ENCODE peak calls at places on chromosomes 1 and 21, in four cellular contexts. One of them, this sample, is unnamed.

GRCh38 chr1:163056832-163057231 is 12.3 kb upstream of the RGS4 start:
- DNase-seq in HCT116: no peak
- DNase-seq in HepG2: no peak
- DNase-seq in K562: no peak
- DNase-seq in this sample: no peak

GRCh38 chr1:21937372-21938121 is 437 bp upstream of the HSPG2 start:
- DNase-seq in HCT116: peak; percentile 60
- DNase-seq in HepG2: peak; percentile 72
- DNase-seq in K562: peak; percentile 96
- DNase-seq in this sample: peak; percentile 88

GRCh38 chr1:233477359-233477758 is 136.5 kb upstream of the KCNK1 start:
- DNase-seq in HCT116: no peak
- DNase-seq in HepG2: no peak
- DNase-seq in K562: no peak
- DNase-seq in this sample: no peak

GRCh38 chr1:40877681-40878080 is 15.5 kb upstream of the CITED4 start:
- DNase-seq in HCT116: no peak
- DNase-seq in HepG2: no peak
- DNase-seq in K562: no peak
- DNase-seq in this sample: no peak

GRCh38 chr1:166350490-166350889 is 183.7 kb upstream of the FAM78B start:
- DNase-seq in HCT116: no peak
- DNase-seq in HepG2: no peak
- DNase-seq in K562: no peak
- DNase-seq in this sample: no peak

GRCh38 chr1:1001057-1001630 is 1.2 kb upstream of the HES4 start:
- DNase-seq in HCT116: no peak
- DNase-seq in HepG2: no peak
- DNase-seq in K562: peak; percentile 58
- DNase-seq in this sample: no peak

GRCh38 chr21:39390212-39390765 is 41.4 kb upstream of the HMGN1 start:
- DNase-seq in HCT116: no peak
- DNase-seq in HepG2: no peak
- DNase-seq in K562: no peak
- DNase-seq in this sample: no peak

GRCh38 chr1:44040856-44041255 is 9.6 kb upstream of the SLC6A9 start:
- DNase-seq in HCT116: no peak
- DNase-seq in HepG2: no peak
- DNase-seq in K562: no peak
- DNase-seq in this sample: no peak

GRCh38 chr1:65467536-65467935 is 47.1 kb downstream of the LEPR start:
- DNase-seq in HCT116: no peak
- DNase-seq in HepG2: peak; percentile 95
- DNase-seq in K562: peak; percentile 59
- DNase-seq in this sample: peak; percentile 60

GRCh38 chr1:60949154-60949825 is 133.1 kb upstream of the NFIA start:
- DNase-seq in HCT116: no peak
- DNase-seq in HepG2: no peak
- DNase-seq in K562: no peak
- DNase-seq in this sample: no peak

GRCh38 chr1:209156991-209157390 is 426.5 kb upstream of the CAMK1G start:
- DNase-seq in HCT116: no peak
- DNase-seq in HepG2: no peak
- DNase-seq in K562: no peak
- DNase-seq in this sample: no peak

GRCh38 chr1:213127074-213127473 is 76.0 kb downstream of the RPS6KC1 start:
- DNase-seq in HCT116: no peak
- DNase-seq in HepG2: no peak
- DNase-seq in K562: no peak
- DNase-seq in this sample: no peak

GRCh38 chr1:219405531-219406331 is 207.2 kb downstream of the ZC3H11B start:
- DNase-seq in HCT116: no peak
- DNase-seq in HepG2: no peak
- DNase-seq in K562: no peak
- DNase-seq in this sample: no peak

GRCh38 chr1:64093941-64094340 is 109.5 kb upstream of the UBE2U start:
- DNase-seq in HCT116: no peak
- DNase-seq in HepG2: no peak
- DNase-seq in K562: no peak
- DNase-seq in this sample: no peak

GRCh38 chr1:13642306-13643004 is 57.5 kb upstream of the PRDM2 start:
- DNase-seq in HCT116: no peak
- DNase-seq in HepG2: no peak
- DNase-seq in K562: no peak
- DNase-seq in this sample: no peak

GRCh38 chr1:2229921-2230700 is 2.0 kb downstream of the SKI start:
- DNase-seq in HCT116: no peak
- DNase-seq in HepG2: no peak
- DNase-seq in K562: peak; percentile 51
- DNase-seq in this sample: peak; percentile 57

GRCh38 chr21:28762357-28762735 is 230.3 kb downstream of the LTN1 start:
- DNase-seq in HCT116: no peak
- DNase-seq in HepG2: no peak
- DNase-seq in K562: no peak
- DNase-seq in this sample: no peak

GRCh38 chr1:219926363-219926998 is 1.9 kb downstream of the SLC30A10 start:
- DNase-seq in HCT116: no peak
- DNase-seq in HepG2: peak; percentile 75
- DNase-seq in K562: peak; percentile 43
- DNase-seq in this sample: no peak

GRCh38 chr1:110004583-110004982 is 20.0 kb downstream of the AHCYL1 start:
- DNase-seq in HCT116: no peak
- DNase-seq in HepG2: no peak
- DNase-seq in K562: no peak
- DNase-seq in this sample: no peak

GRCh38 chr21:34822957-34823356 is 154.2 kb downstream of the CLIC6 start:
- DNase-seq in HCT116: no peak
- DNase-seq in HepG2: no peak
- DNase-seq in K562: no peak
- DNase-seq in this sample: no peak

GRCh38 chr1:117346206-117346928 is 20.9 kb upstream of the MAN1A2 start:
- DNase-seq in HCT116: no peak
- DNase-seq in HepG2: no peak
- DNase-seq in K562: no peak
- DNase-seq in this sample: no peak

GRCh38 chr1:26993237-26994019 is at the start of gene TRNP1:
- DNase-seq in HCT116: no peak
- DNase-seq in HepG2: peak; percentile 88
- DNase-seq in K562: peak; percentile 99
- DNase-seq in this sample: peak; percentile 91

GRCh38 chr1:96997717-96998116 is 276.1 kb downstream of the PTBP2 start:
- DNase-seq in HCT116: no peak
- DNase-seq in HepG2: no peak
- DNase-seq in K562: no peak
- DNase-seq in this sample: no peak

GRCh38 chr1:8472668-8473067 is 154.8 kb downstream of the SLC45A1 start:
- DNase-seq in HCT116: no peak
- DNase-seq in HepG2: no peak
- DNase-seq in K562: no peak
- DNase-seq in this sample: no peak

GRCh38 chr1:4648657-4649056 is 5.8 kb upstream of the AJAP1 start:
- DNase-seq in HCT116: no peak
- DNase-seq in HepG2: no peak
- DNase-seq in K562: no peak
- DNase-seq in this sample: no peak

GRCh38 chr1:208497866-208498541 is 253.8 kb upstream of the PLXNA2 start:
- DNase-seq in HCT116: no peak
- DNase-seq in HepG2: no peak
- DNase-seq in K562: no peak
- DNase-seq in this sample: no peak

GRCh38 chr1:162954824-162955223 is 93.8 kb upstream of the CCDC190 start:
- DNase-seq in HCT116: no peak
- DNase-seq in HepG2: no peak
- DNase-seq in K562: no peak
- DNase-seq in this sample: no peak

GRCh38 chr1:12748778-12749355 is 2.9 kb downstream of the CFAP107 start:
- DNase-seq in HCT116: no peak
- DNase-seq in HepG2: no peak
- DNase-seq in K562: no peak
- DNase-seq in this sample: no peak

GRCh38 chr1:29707796-29708195 is 471.5 kb downstream of the PTPRU start:
- DNase-seq in HCT116: no peak
- DNase-seq in HepG2: no peak
- DNase-seq in K562: no peak
- DNase-seq in this sample: no peak

GRCh38 chr1:36531833-36532232 is 49.1 kb upstream of the CSF3R start:
- DNase-seq in HCT116: no peak
- DNase-seq in HepG2: no peak
- DNase-seq in K562: no peak
- DNase-seq in this sample: no peak

GRCh38 chr1:42877380-42877779 is 31.0 kb downstream of the ZNF691 start:
- DNase-seq in HCT116: no peak
- DNase-seq in HepG2: no peak
- DNase-seq in K562: no peak
- DNase-seq in this sample: no peak

GRCh38 chr1:195373831-195374230 is 1234.4 kb downstream of the KCNT2 start:
- DNase-seq in HCT116: no peak
- DNase-seq in HepG2: no peak
- DNase-seq in K562: no peak
- DNase-seq in this sample: no peak

GRCh38 chr1:154350383-154350782 is 25.1 kb downstream of the ATP8B2 start:
- DNase-seq in HCT116: no peak
- DNase-seq in HepG2: no peak
- DNase-seq in K562: no peak
- DNase-seq in this sample: no peak

DNA sequence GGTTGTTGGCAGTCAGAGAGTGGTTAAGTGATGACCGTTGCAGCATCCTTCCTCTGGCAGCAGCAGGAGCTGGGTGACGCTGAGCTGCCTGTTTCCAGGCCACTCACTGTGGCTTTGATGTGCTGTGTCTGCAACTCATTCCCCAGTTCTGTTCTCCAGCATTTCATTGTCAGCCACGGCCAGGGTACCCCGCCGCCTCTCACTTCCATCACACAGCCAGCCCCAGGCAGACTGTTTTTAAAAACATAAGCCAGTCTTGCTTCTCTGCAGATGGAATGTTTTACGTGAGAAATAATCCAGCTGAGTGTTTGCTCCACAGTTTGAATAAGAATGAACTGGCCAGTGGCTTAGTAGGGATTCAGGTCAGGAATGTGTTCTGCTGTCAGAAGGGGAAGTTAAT is 21.5 kb upstream of the ST6GALNAC3 start:
- DNase-seq in HCT116: no peak
- DNase-seq in HepG2: no peak
- DNase-seq in K562: no peak
- DNase-seq in this sample: no peak
- TF ChIP-seq JUND in HCT116: no peak
- TF ChIP-seq JUND in HepG2: no peak
- TF ChIP-seq JUND in K562: no peak
- TF ChIP-seq JUND in this sample: no peak

GRCh38 chr1:119338004-119338403 is 30.6 kb upstream of the HAO2 start:
- DNase-seq in HCT116: no peak
- DNase-seq in HepG2: no peak
- DNase-seq in K562: no peak
- DNase-seq in this sample: no peak
- TF ChIP-seq FOSL1 in HCT116: no peak
- TF ChIP-seq FOSL1 in HepG2: no peak
- TF ChIP-seq FOSL1 in K562: no peak
- TF ChIP-seq FOSL1 in this sample: no peak

GRCh38 chr1:226891846-226892533 is 21.6 kb downstream of the PSEN2 start:
- DNase-seq in HCT116: no peak
- DNase-seq in HepG2: no peak
- DNase-seq in K562: no peak
- DNase-seq in this sample: no peak
- TF ChIP-seq JUND in HCT116: no peak
- TF ChIP-seq JUND in HepG2: no peak
- TF ChIP-seq JUND in K562: no peak
- TF ChIP-seq JUND in this sample: no peak

GRCh38 chr1:19045898-19046889 is 89.7 kb upstream of the IFFO2 start:
- DNase-seq in HCT116: no peak
- DNase-seq in HepG2: peak; percentile 95
- DNase-seq in K562: no peak
- DNase-seq in this sample: no peak
- TF ChIP-seq FOSL1 in HCT116: no peak
- TF ChIP-seq FOSL1 in HepG2: no peak
- TF ChIP-seq FOSL1 in K562: no peak
- TF ChIP-seq FOSL1 in this sample: no peak

GRCh38 chr1:84853743-84854721 is 39.0 kb downstream of the LPAR3 start:
- DNase-seq in HCT116: peak; percentile 56
- DNase-seq in HepG2: no peak
- DNase-seq in K562: no peak
- DNase-seq in this sample: no peak
- TF ChIP-seq JUND in HCT116: peak; percentile 87
- TF ChIP-seq JUND in HepG2: no peak
- TF ChIP-seq JUND in K562: peak; percentile 58
- TF ChIP-seq JUND in this sample: no peak

DNA sequence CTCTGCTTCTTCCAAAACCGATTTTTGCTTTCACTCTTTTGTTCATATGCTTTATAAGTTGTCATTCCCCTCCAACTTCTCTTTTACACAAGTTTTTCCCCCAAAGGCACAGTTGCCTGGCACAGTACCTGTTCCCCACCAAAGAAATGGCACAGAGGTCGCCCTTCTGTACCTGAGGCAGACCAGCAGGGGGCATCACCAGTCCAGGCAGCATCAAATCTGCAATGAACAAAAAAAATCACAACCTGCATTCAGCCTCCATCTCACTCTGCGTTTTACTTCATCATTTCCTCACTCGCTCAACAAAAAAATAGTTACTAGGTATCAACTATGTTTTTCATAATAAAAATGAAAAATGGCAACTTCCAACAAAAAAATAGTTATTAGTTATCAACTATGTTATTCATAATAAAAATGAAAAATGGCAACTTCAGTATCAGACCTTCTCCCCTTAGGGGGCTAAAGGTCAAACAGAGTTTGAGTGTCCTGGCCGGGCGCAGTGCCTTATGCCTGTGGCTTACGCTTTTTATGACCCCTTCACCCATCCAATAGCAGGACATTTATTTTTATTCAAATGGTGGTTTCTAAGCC is 4.1 kb downstream of the EIF2D start:
- DNase-seq in HCT116: peak; percentile 21
- DNase-seq in HepG2: peak; percentile 30
- DNase-seq in K562: peak; percentile 57
- DNase-seq in this sample: peak; percentile 60
- TF ChIP-seq FOSL1 in HCT116: no peak
- TF ChIP-seq FOSL1 in HepG2: no peak
- TF ChIP-seq FOSL1 in K562: no peak
- TF ChIP-seq FOSL1 in this sample: no peak

This sample was measured in H1.